ENCODE peak calls at places on chromosomes 1 and 21, in eight cellular contexts. One of them, this sample, is unnamed.

GRCh38 chr21:41640756-41641509 is 125.9 kb downstream of the RIPK4 start:
- DNase-seq in body of pancreas: no peak
- DNase-seq in thyroid gland: no peak
- DNase-seq in tibial nerve: no peak
- DNase-seq in sigmoid colon: no peak
- DNase-seq in Peyer's patch: peak; percentile 21
- DNase-seq in uterus: peak; percentile 28
- DNase-seq in stomach: no peak
- DNase-seq in this sample: no peak

GRCh38 chr1:246382589-246382988 is 124.5 kb downstream of the SMYD3 start:
- DNase-seq in body of pancreas: no peak
- DNase-seq in thyroid gland: no peak
- DNase-seq in tibial nerve: no peak
- DNase-seq in sigmoid colon: no peak
- DNase-seq in Peyer's patch: no peak
- DNase-seq in uterus: no peak
- DNase-seq in stomach: no peak
- DNase-seq in this sample: no peak

GRCh38 chr1:66929691-66929998 is 4.9 kb downstream of the MIER1 start:
- DNase-seq in body of pancreas: no peak
- DNase-seq in thyroid gland: no peak
- DNase-seq in tibial nerve: no peak
- DNase-seq in sigmoid colon: no peak
- DNase-seq in Peyer's patch: no peak
- DNase-seq in uterus: no peak
- DNase-seq in stomach: no peak
- DNase-seq in this sample: no peak

GRCh38 chr1:172002725-172003345 is 161.5 kb downstream of the DNM3 start:
- DNase-seq in body of pancreas: peak; percentile 18
- DNase-seq in thyroid gland: peak; percentile 10
- DNase-seq in tibial nerve: no peak
- DNase-seq in sigmoid colon: no peak
- DNase-seq in Peyer's patch: no peak
- DNase-seq in uterus: no peak
- DNase-seq in stomach: no peak
- DNase-seq in this sample: no peak

GRCh38 chr1:237470712-237471310 is 419.9 kb downstream of the ZP4 start:
- DNase-seq in body of pancreas: peak; percentile 85
- DNase-seq in thyroid gland: no peak
- DNase-seq in tibial nerve: no peak
- DNase-seq in sigmoid colon: no peak
- DNase-seq in Peyer's patch: no peak
- DNase-seq in uterus: no peak
- DNase-seq in stomach: peak; percentile 50
- DNase-seq in this sample: no peak

GRCh38 chr1:74650561-74650960 is 23.0 kb downstream of the ERICH3 start:
- DNase-seq in body of pancreas: no peak
- DNase-seq in thyroid gland: no peak
- DNase-seq in tibial nerve: no peak
- DNase-seq in sigmoid colon: no peak
- DNase-seq in Peyer's patch: no peak
- DNase-seq in uterus: no peak
- DNase-seq in stomach: no peak
- DNase-seq in this sample: no peak

GRCh38 chr1:26582836-26583460 is 53.4 kb downstream of the RPS6KA1 start:
- DNase-seq in body of pancreas: no peak
- DNase-seq in thyroid gland: no peak
- DNase-seq in tibial nerve: peak; percentile 18
- DNase-seq in sigmoid colon: no peak
- DNase-seq in Peyer's patch: no peak
- DNase-seq in uterus: no peak
- DNase-seq in stomach: no peak
- DNase-seq in this sample: peak; percentile 44

GRCh38 chr1:108877858-108878257 is 1.1 kb downstream of the GPSM2 start:
- DNase-seq in body of pancreas: no peak
- DNase-seq in thyroid gland: no peak
- DNase-seq in tibial nerve: no peak
- DNase-seq in sigmoid colon: no peak
- DNase-seq in Peyer's patch: no peak
- DNase-seq in uterus: no peak
- DNase-seq in stomach: no peak
- DNase-seq in this sample: no peak

GRCh38 chr1:67566803-67567202 is 118.2 kb upstream of the GADD45A start:
- DNase-seq in body of pancreas: no peak
- DNase-seq in thyroid gland: no peak
- DNase-seq in tibial nerve: no peak
- DNase-seq in sigmoid colon: no peak
- DNase-seq in Peyer's patch: no peak
- DNase-seq in uterus: no peak
- DNase-seq in stomach: no peak
- DNase-seq in this sample: no peak

GRCh38 chr1:85102479-85102878 is 54.2 kb upstream of the MCOLN3 start:
- DNase-seq in body of pancreas: no peak
- DNase-seq in thyroid gland: no peak
- DNase-seq in tibial nerve: no peak
- DNase-seq in sigmoid colon: no peak
- DNase-seq in Peyer's patch: no peak
- DNase-seq in uterus: no peak
- DNase-seq in stomach: no peak
- DNase-seq in this sample: no peak

GRCh38 chr1:3638676-3639075 is 11.2 kb downstream of the WRAP73 start:
- DNase-seq in body of pancreas: no peak
- DNase-seq in thyroid gland: no peak
- DNase-seq in tibial nerve: no peak
- DNase-seq in sigmoid colon: no peak
- DNase-seq in Peyer's patch: peak; percentile 9
- DNase-seq in uterus: no peak
- DNase-seq in stomach: no peak
- DNase-seq in this sample: no peak

GRCh38 chr1:245177071-245177900 is 22.5 kb downstream of the KIF26B start:
- DNase-seq in body of pancreas: no peak
- DNase-seq in thyroid gland: no peak
- DNase-seq in tibial nerve: no peak
- DNase-seq in sigmoid colon: no peak
- DNase-seq in Peyer's patch: no peak
- DNase-seq in uterus: no peak
- DNase-seq in stomach: no peak
- DNase-seq in this sample: no peak

GRCh38 chr1:116224111-116224510 is 112.9 kb downstream of the MAB21L3 start:
- DNase-seq in body of pancreas: no peak
- DNase-seq in thyroid gland: no peak
- DNase-seq in tibial nerve: no peak
- DNase-seq in sigmoid colon: no peak
- DNase-seq in Peyer's patch: no peak
- DNase-seq in uterus: no peak
- DNase-seq in stomach: no peak
- DNase-seq in this sample: no peak

GRCh38 chr1:36257375-36257767 is 33.1 kb downstream of the THRAP3 start:
- DNase-seq in body of pancreas: no peak
- DNase-seq in thyroid gland: no peak
- DNase-seq in tibial nerve: no peak
- DNase-seq in sigmoid colon: no peak
- DNase-seq in Peyer's patch: no peak
- DNase-seq in uterus: no peak
- DNase-seq in stomach: no peak
- DNase-seq in this sample: peak; percentile 52

GRCh38 chr1:39061951-39062350 is 35.8 kb downstream of the NDUFS5 start:
- DNase-seq in body of pancreas: no peak
- DNase-seq in thyroid gland: no peak
- DNase-seq in tibial nerve: no peak
- DNase-seq in sigmoid colon: no peak
- DNase-seq in Peyer's patch: no peak
- DNase-seq in uterus: no peak
- DNase-seq in stomach: no peak
- DNase-seq in this sample: no peak

DNA sequence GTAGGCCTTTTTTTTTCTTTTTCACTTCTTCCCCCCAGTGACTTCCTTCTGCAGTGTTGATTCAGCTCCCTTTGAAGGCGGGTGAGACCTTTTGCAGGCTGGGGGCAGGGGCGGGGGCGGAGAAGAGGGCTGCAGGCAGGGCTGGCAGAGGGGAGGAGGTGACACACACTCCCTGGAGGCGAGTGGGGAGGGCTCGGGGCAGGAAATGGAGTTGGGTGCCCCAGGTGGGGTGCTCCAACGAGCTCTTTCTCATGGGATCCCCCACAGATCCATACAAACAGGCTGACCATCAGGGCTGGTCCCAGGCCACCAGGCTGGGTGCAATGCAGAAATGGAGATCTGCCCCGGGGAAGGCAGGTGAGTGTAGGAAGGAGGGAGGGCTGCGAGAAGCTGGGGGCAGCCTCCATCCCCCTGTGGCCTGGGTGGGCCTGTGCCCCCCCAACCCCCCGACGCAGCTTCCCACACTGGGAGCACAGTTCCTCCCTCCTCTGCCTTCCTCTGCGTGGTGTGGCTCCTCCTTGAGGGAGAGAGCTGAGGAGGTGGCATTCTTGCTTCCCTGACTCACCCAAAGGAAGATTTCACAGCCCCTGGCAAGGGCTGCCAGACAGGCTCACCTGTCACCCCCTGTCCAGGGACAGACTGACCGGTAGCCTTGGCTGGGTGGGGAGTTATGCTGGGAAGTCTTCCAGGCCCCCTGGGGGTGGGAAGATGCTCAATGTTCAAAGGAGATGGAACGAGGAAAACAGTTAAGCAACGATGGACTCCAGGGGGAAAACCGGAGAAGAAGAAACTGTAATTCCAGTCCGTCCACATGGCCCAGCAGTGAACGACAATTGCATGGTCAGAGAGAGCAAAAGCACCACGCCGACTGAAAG is 7.1 kb upstream of the ITGB2 start:
- DNase-seq in body of pancreas: no peak
- DNase-seq in thyroid gland: peak; percentile 27
- DNase-seq in tibial nerve: no peak
- DNase-seq in sigmoid colon: no peak
- DNase-seq in Peyer's patch: no peak
- DNase-seq in uterus: no peak
- DNase-seq in stomach: no peak
- DNase-seq in this sample: no peak
- H3K4me1 ChIP-seq in body of pancreas: peaks cover 15% of the 10 kb centered on the region
- H3K4me1 ChIP-seq in thyroid gland: peaks cover 37% of the 10 kb centered on the region
- H3K4me1 ChIP-seq in tibial nerve: no peaks in the 10 kb centered on the region
- H3K4me1 ChIP-seq in sigmoid colon: peaks cover 22% of the 10 kb centered on the region
- H3K4me1 ChIP-seq in Peyer's patch: peaks cover 3% of the 10 kb centered on the region
- H3K4me1 ChIP-seq in uterus: no peaks in the 10 kb centered on the region
- H3K4me1 ChIP-seq in stomach: peaks cover 40% of the 10 kb centered on the region
- H3K4me1 ChIP-seq in this sample: peaks cover 15% of the 10 kb centered on the region

DNA sequence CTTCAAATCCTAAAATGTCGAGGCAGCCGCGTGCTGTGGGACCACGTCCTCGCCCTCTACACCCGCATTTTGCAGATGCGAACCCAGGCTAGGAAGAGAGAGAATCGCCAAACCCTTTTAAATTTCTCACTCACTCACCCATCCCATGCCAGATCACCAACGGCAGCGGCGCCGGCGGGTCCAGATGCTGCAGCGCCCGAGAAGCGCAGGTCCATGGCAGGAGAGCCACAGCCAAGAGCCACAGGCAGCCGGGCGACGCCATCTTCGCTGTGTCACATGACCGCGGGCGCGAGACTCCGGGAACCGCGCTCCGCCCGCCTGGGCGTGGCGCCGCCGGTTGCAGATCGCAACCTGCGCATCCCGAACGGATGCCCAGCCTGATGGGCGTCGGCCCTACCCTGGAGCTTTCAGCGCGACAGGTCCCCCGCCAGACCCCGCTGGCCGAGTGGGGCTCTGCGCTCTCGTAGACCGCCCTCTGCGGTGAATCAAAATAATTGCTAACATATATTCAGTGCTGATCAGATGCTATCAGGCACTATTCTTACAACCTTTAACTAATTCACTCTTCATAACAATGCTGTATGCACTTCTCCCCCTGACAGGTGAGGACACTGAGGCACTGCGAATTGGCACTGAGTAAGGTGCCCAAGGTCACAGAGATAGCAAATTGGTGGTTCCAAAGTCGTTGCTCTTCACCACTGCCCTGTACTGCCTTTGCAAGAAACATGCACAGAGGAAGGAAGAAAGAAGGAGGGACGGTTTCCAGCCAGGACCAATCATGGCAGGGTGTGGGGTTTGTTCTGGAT is at the start of gene PPT1:
- DNase-seq in body of pancreas: peak; percentile 70
- DNase-seq in thyroid gland: peak; percentile 74
- DNase-seq in tibial nerve: peak; percentile 55
- DNase-seq in sigmoid colon: peak; percentile 86
- DNase-seq in Peyer's patch: peak; percentile 87
- DNase-seq in uterus: peak; percentile 75
- DNase-seq in stomach: peak; percentile 79
- DNase-seq in this sample: peak; percentile 75
- TF ChIP-seq POLR2A in body of pancreas: peak; percentile 66
- TF ChIP-seq POLR2A in thyroid gland: peak; percentile 70
- TF ChIP-seq POLR2A in tibial nerve: peak; percentile 47
- TF ChIP-seq POLR2A in sigmoid colon: no peak
- TF ChIP-seq POLR2A in Peyer's patch: no peak
- TF ChIP-seq POLR2A in uterus: peak; percentile 50
- TF ChIP-seq POLR2A in stomach: no peak
- TF ChIP-seq POLR2A in this sample: no peak

DNA sequence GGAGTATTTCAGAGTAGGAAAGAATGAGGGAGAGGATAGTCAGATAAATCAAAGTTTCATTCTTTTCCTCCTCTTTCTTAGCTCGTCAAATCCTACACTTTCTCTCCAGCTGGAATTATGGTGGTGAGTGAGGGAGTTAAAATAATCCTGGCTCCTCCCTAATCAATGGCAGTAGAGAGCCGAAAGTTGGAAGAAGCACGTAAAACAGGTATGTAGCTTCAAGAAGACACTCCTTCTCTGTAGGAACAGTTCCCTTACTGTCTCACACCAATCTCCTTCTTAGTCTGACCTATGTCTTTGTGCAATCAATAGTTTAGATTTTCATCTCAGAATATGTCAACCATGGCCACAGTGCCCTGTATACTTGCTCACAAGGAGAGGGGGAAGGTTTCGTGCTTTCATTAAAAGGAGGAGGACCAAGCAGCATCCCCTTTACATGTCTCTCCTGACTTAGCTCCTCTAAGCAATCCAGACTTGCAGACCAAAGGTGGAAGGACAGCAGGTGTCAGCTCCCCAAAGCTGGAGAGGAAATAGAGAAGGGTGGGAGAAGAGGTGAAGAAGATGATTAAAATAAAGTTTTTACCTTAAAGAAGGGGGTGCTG is 872 bp downstream of the MINDY1 start:
- DNase-seq in body of pancreas: no peak
- DNase-seq in thyroid gland: no peak
- DNase-seq in tibial nerve: no peak
- DNase-seq in sigmoid colon: no peak
- DNase-seq in Peyer's patch: no peak
- DNase-seq in uterus: no peak
- DNase-seq in stomach: no peak
- DNase-seq in this sample: no peak
- H3K4me1 ChIP-seq in body of pancreas: peaks cover 66% of the 10 kb centered on the region
- H3K4me1 ChIP-seq in thyroid gland: peaks cover 67% of the 10 kb centered on the region
- H3K4me1 ChIP-seq in tibial nerve: no peaks in the 10 kb centered on the region
- H3K4me1 ChIP-seq in sigmoid colon: peaks cover 61% of the 10 kb centered on the region
- H3K4me1 ChIP-seq in Peyer's patch: no peaks in the 10 kb centered on the region
- H3K4me1 ChIP-seq in uterus: no peaks in the 10 kb centered on the region
- H3K4me1 ChIP-seq in stomach: peaks cover 79% of the 10 kb centered on the region
- H3K4me1 ChIP-seq in this sample: peaks cover 65% of the 10 kb centered on the region

GRCh38 chr1:37325010-37325409 is 149.4 kb upstream of the ZC3H12A start:
- DNase-seq in body of pancreas: no peak
- DNase-seq in thyroid gland: no peak
- DNase-seq in tibial nerve: no peak
- DNase-seq in sigmoid colon: no peak
- DNase-seq in Peyer's patch: no peak
- DNase-seq in uterus: no peak
- DNase-seq in stomach: no peak
- DNase-seq in this sample: no peak

GRCh38 chr1:37323486-37324377 is 150.6 kb upstream of the ZC3H12A start:
- DNase-seq in body of pancreas: peak; percentile 30
- DNase-seq in thyroid gland: no peak
- DNase-seq in tibial nerve: no peak
- DNase-seq in sigmoid colon: no peak
- DNase-seq in Peyer's patch: no peak
- DNase-seq in uterus: no peak
- DNase-seq in stomach: no peak
- DNase-seq in this sample: no peak

GRCh38 chr1:37325509-37326437 is 148.6 kb upstream of the ZC3H12A start:
- DNase-seq in body of pancreas: no peak
- DNase-seq in thyroid gland: no peak
- DNase-seq in tibial nerve: no peak
- DNase-seq in sigmoid colon: no peak
- DNase-seq in Peyer's patch: no peak
- DNase-seq in uterus: no peak
- DNase-seq in stomach: no peak
- DNase-seq in this sample: no peak
- TF ChIP-seq POLR2A in body of pancreas: no peak
- TF ChIP-seq POLR2A in thyroid gland: no peak
- TF ChIP-seq POLR2A in tibial nerve: no peak
- TF ChIP-seq POLR2A in sigmoid colon: no peak
- TF ChIP-seq POLR2A in Peyer's patch: no peak
- TF ChIP-seq POLR2A in uterus: no peak
- TF ChIP-seq POLR2A in stomach: no peak
- TF ChIP-seq POLR2A in this sample: no peak

This sample was measured in adrenal gland.